ENCODE peak calls at places on chromosomes 5 and 9, in eight cellular contexts. One of them, this sample, is unnamed.

GRCh38 chr5:61429906-61430305 is 97.8 kb downstream of the ZSWIM6 start:
- DNase-seq in heart left ventricle: no peak
- DNase-seq in thyroid gland: no peak
- DNase-seq in left ventricle myocardium inferior: no peak
- DNase-seq in fibroblast of pulmonary artery: no peak
- DNase-seq in brain microvascular endothelial cell: no peak
- DNase-seq in fibroblast of lung: no peak
- DNase-seq in fibroblast of mammary gland: no peak
- DNase-seq in this sample: no peak

GRCh38 chr5:179840766-179841165 is 17.9 kb downstream of the MRNIP start:
- DNase-seq in heart left ventricle: no peak
- DNase-seq in thyroid gland: no peak
- DNase-seq in brain microvascular endothelial cell: no peak
- DNase-seq in fibroblast of lung: no peak
- DNase-seq in fibroblast of mammary gland: no peak
- DNase-seq in left ventricle myocardium inferior: no peak
- DNase-seq in fibroblast of pulmonary artery: no peak
- DNase-seq in this sample: no peak

GRCh38 chr9:136095028-136095494 is at the start of gene NACC2:
- DNase-seq in fibroblast of lung: peak
- DNase-seq in fibroblast of mammary gland: peak
- DNase-seq in fibroblast of pulmonary artery: peak
- DNase-seq in left ventricle myocardium inferior: peak
- DNase-seq in heart left ventricle: peak
- DNase-seq in thyroid gland: peak
- DNase-seq in brain microvascular endothelial cell: peak
- DNase-seq in this sample: no peak

GRCh38 chr5:131633830-131634229 is 1.2 kb downstream of the RAPGEF6 start:
- DNase-seq in left ventricle myocardium inferior: no peak
- DNase-seq in thyroid gland: no peak
- DNase-seq in heart left ventricle: no peak
- DNase-seq in fibroblast of lung: no peak
- DNase-seq in brain microvascular endothelial cell: no peak
- DNase-seq in fibroblast of mammary gland: no peak
- DNase-seq in fibroblast of pulmonary artery: no peak
- DNase-seq in this sample: no peak

GRCh38 chr9:35306281-35306680 is 144.5 kb downstream of the UNC13B start:
- DNase-seq in fibroblast of pulmonary artery: no peak
- DNase-seq in brain microvascular endothelial cell: peak
- DNase-seq in heart left ventricle: no peak
- DNase-seq in fibroblast of lung: peak
- DNase-seq in left ventricle myocardium inferior: no peak
- DNase-seq in fibroblast of mammary gland: peak
- DNase-seq in thyroid gland: no peak
- DNase-seq in this sample: no peak

GRCh38 chr9:80091526-80091925 is 519.8 kb downstream of the TLE4 start:
- DNase-seq in fibroblast of mammary gland: no peak
- DNase-seq in fibroblast of pulmonary artery: no peak
- DNase-seq in heart left ventricle: no peak
- DNase-seq in brain microvascular endothelial cell: no peak
- DNase-seq in fibroblast of lung: no peak
- DNase-seq in thyroid gland: no peak
- DNase-seq in left ventricle myocardium inferior: no peak
- DNase-seq in this sample: no peak

GRCh38 chr9:135992486-135993408 is 31.6 kb upstream of the UBAC1 start:
- DNase-seq in fibroblast of lung: peak
- DNase-seq in left ventricle myocardium inferior: peak
- DNase-seq in brain microvascular endothelial cell: peak
- DNase-seq in thyroid gland: peak
- DNase-seq in heart left ventricle: peak
- DNase-seq in fibroblast of mammary gland: peak
- DNase-seq in fibroblast of pulmonary artery: peak
- DNase-seq in this sample: no peak

GRCh38 chr9:94855919-94856318 is 129.4 kb downstream of the AOPEP start:
- DNase-seq in brain microvascular endothelial cell: no peak
- DNase-seq in thyroid gland: no peak
- DNase-seq in fibroblast of pulmonary artery: no peak
- DNase-seq in left ventricle myocardium inferior: no peak
- DNase-seq in fibroblast of lung: peak
- DNase-seq in heart left ventricle: no peak
- DNase-seq in fibroblast of mammary gland: no peak
- DNase-seq in this sample: no peak

GRCh38 chr9:133643978-133644760 is 8.0 kb downstream of the DBH start:
- DNase-seq in thyroid gland: no peak
- DNase-seq in brain microvascular endothelial cell: no peak
- DNase-seq in left ventricle myocardium inferior: no peak
- DNase-seq in fibroblast of lung: no peak
- DNase-seq in fibroblast of mammary gland: no peak
- DNase-seq in heart left ventricle: no peak
- DNase-seq in fibroblast of pulmonary artery: no peak
- DNase-seq in this sample: no peak

GRCh38 chr9:134384811-134385479 is 58.7 kb downstream of the RXRA start:
- DNase-seq in fibroblast of pulmonary artery: no peak
- DNase-seq in heart left ventricle: no peak
- DNase-seq in thyroid gland: no peak
- DNase-seq in fibroblast of lung: peak
- DNase-seq in left ventricle myocardium inferior: no peak
- DNase-seq in brain microvascular endothelial cell: no peak
- DNase-seq in fibroblast of mammary gland: no peak
- DNase-seq in this sample: no peak

GRCh38 chr5:75020016-75020656 is 32.2 kb downstream of the GCNT4 start:
- DNase-seq in heart left ventricle: no peak
- DNase-seq in fibroblast of mammary gland: no peak
- DNase-seq in fibroblast of pulmonary artery: no peak
- DNase-seq in fibroblast of lung: no peak
- DNase-seq in brain microvascular endothelial cell: no peak
- DNase-seq in thyroid gland: no peak
- DNase-seq in left ventricle myocardium inferior: no peak
- DNase-seq in this sample: peak

GRCh38 chr9:6590329-6590728 is 55.2 kb downstream of the GLDC start:
- DNase-seq in fibroblast of lung: no peak
- DNase-seq in fibroblast of mammary gland: no peak
- DNase-seq in brain microvascular endothelial cell: no peak
- DNase-seq in left ventricle myocardium inferior: no peak
- DNase-seq in thyroid gland: no peak
- DNase-seq in fibroblast of pulmonary artery: no peak
- DNase-seq in heart left ventricle: no peak
- DNase-seq in this sample: no peak

GRCh38 chr9:5085993-5086392 is 99.4 kb downstream of the INSL6 start:
- DNase-seq in fibroblast of lung: no peak
- DNase-seq in fibroblast of pulmonary artery: no peak
- DNase-seq in brain microvascular endothelial cell: no peak
- DNase-seq in thyroid gland: no peak
- DNase-seq in fibroblast of mammary gland: no peak
- DNase-seq in heart left ventricle: no peak
- DNase-seq in left ventricle myocardium inferior: no peak
- DNase-seq in this sample: no peak

GRCh38 chr5:151158287-151158661 is 695 bp upstream of the ANXA6 start:
- DNase-seq in left ventricle myocardium inferior: no peak
- DNase-seq in thyroid gland: peak
- DNase-seq in fibroblast of pulmonary artery: no peak
- DNase-seq in heart left ventricle: no peak
- DNase-seq in fibroblast of mammary gland: no peak
- DNase-seq in brain microvascular endothelial cell: peak
- DNase-seq in fibroblast of lung: peak
- DNase-seq in this sample: no peak

GRCh38 chr9:122816163-122816867 is 12.1 kb downstream of the PDCL start:
- DNase-seq in brain microvascular endothelial cell: peak
- DNase-seq in fibroblast of pulmonary artery: no peak
- DNase-seq in left ventricle myocardium inferior: peak
- DNase-seq in thyroid gland: peak
- DNase-seq in heart left ventricle: no peak
- DNase-seq in fibroblast of lung: no peak
- DNase-seq in fibroblast of mammary gland: no peak
- DNase-seq in this sample: no peak

GRCh38 chr5:173848986-173849596 is 39.1 kb upstream of the CPEB4 start:
- DNase-seq in left ventricle myocardium inferior: no peak
- DNase-seq in brain microvascular endothelial cell: no peak
- DNase-seq in heart left ventricle: no peak
- DNase-seq in fibroblast of lung: no peak
- DNase-seq in thyroid gland: no peak
- DNase-seq in fibroblast of mammary gland: peak
- DNase-seq in fibroblast of pulmonary artery: no peak
- DNase-seq in this sample: no peak

GRCh38 chr9:121857941-121858340 is 206.5 kb downstream of the DAB2IP start:
- DNase-seq in thyroid gland: no peak
- DNase-seq in fibroblast of pulmonary artery: no peak
- DNase-seq in heart left ventricle: no peak
- DNase-seq in brain microvascular endothelial cell: no peak
- DNase-seq in fibroblast of lung: no peak
- DNase-seq in left ventricle myocardium inferior: no peak
- DNase-seq in fibroblast of mammary gland: no peak
- DNase-seq in this sample: no peak

GRCh38 chr5:39100851-39101396 is 26.7 kb upstream of the RICTOR start:
- DNase-seq in left ventricle myocardium inferior: no peak
- DNase-seq in fibroblast of pulmonary artery: peak
- DNase-seq in fibroblast of lung: peak
- DNase-seq in brain microvascular endothelial cell: peak
- DNase-seq in fibroblast of mammary gland: peak
- DNase-seq in heart left ventricle: no peak
- DNase-seq in thyroid gland: no peak
- DNase-seq in this sample: no peak

GRCh38 chr9:79263666-79264460 is 307.9 kb upstream of the TLE4 start:
- DNase-seq in fibroblast of lung: peak
- DNase-seq in brain microvascular endothelial cell: peak
- DNase-seq in fibroblast of pulmonary artery: no peak
- DNase-seq in left ventricle myocardium inferior: peak
- DNase-seq in heart left ventricle: no peak
- DNase-seq in thyroid gland: no peak
- DNase-seq in fibroblast of mammary gland: no peak
- DNase-seq in this sample: no peak

GRCh38 chr9:9764821-9765220 is 848.0 kb downstream of the PTPRD start:
- DNase-seq in fibroblast of pulmonary artery: peak
- DNase-seq in fibroblast of mammary gland: no peak
- DNase-seq in fibroblast of lung: peak
- DNase-seq in thyroid gland: no peak
- DNase-seq in heart left ventricle: no peak
- DNase-seq in left ventricle myocardium inferior: no peak
- DNase-seq in brain microvascular endothelial cell: peak
- DNase-seq in this sample: no peak

GRCh38 chr5:54022156-54022685 is 288.2 kb downstream of the ARL15 start:
- DNase-seq in fibroblast of pulmonary artery: no peak
- DNase-seq in left ventricle myocardium inferior: no peak
- DNase-seq in thyroid gland: no peak
- DNase-seq in heart left ventricle: no peak
- DNase-seq in fibroblast of mammary gland: no peak
- DNase-seq in fibroblast of lung: no peak
- DNase-seq in brain microvascular endothelial cell: no peak
- DNase-seq in this sample: no peak

GRCh38 chr5:61496406-61497307 is 164.6 kb downstream of the ZSWIM6 start:
- DNase-seq in fibroblast of lung: peak
- DNase-seq in fibroblast of mammary gland: peak
- DNase-seq in brain microvascular endothelial cell: no peak
- DNase-seq in heart left ventricle: no peak
- DNase-seq in left ventricle myocardium inferior: no peak
- DNase-seq in thyroid gland: no peak
- DNase-seq in fibroblast of pulmonary artery: peak
- DNase-seq in this sample: peak

DNA sequence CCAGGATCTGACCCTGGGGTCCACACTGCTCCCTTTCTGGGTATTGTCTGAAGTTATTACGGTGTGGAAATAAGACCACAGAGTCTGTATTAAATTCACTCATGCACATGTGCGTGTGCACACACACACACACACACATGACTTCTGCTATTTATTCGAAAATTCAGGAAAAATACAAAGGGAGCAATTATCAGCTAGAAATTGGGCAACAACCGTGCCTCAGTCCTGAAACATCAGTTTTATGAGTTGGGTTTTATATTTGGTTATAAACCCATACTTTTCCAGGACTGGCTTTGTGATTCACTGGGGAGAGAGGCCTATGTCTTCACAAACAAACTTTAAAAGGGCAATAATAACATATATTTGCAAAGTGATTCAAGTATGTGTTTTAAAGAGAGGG is 90.2 kb downstream of the ANGPTL2 start:
- DNase-seq in thyroid gland: no peak
- DNase-seq in brain microvascular endothelial cell: no peak
- DNase-seq in left ventricle myocardium inferior: no peak
- DNase-seq in fibroblast of mammary gland: no peak
- DNase-seq in heart left ventricle: no peak
- DNase-seq in fibroblast of lung: no peak
- DNase-seq in fibroblast of pulmonary artery: no peak
- DNase-seq in this sample: no peak
- TF ChIP-seq CTCF in thyroid gland: no peak
- TF ChIP-seq CTCF in brain microvascular endothelial cell: no peak
- TF ChIP-seq CTCF in left ventricle myocardium inferior: no peak
- TF ChIP-seq CTCF in fibroblast of mammary gland: no peak
- TF ChIP-seq CTCF in heart left ventricle: no peak
- TF ChIP-seq CTCF in fibroblast of lung: no peak
- TF ChIP-seq CTCF in fibroblast of pulmonary artery: no peak
- TF ChIP-seq CTCF in this sample: no peak

GRCh38 chr9:73805853-73806458 is 654.3 kb downstream of the ANXA1 start:
- DNase-seq in brain microvascular endothelial cell: no peak
- DNase-seq in fibroblast of lung: no peak
- DNase-seq in left ventricle myocardium inferior: no peak
- DNase-seq in thyroid gland: no peak
- DNase-seq in heart left ventricle: no peak
- DNase-seq in fibroblast of mammary gland: peak
- DNase-seq in fibroblast of pulmonary artery: no peak
- DNase-seq in this sample: no peak
- H3K4me3 ChIP-seq in brain microvascular endothelial cell: no peak
- H3K4me3 ChIP-seq in fibroblast of lung: no peak
- H3K4me3 ChIP-seq in left ventricle myocardium inferior: no peak
- H3K4me3 ChIP-seq in thyroid gland: no peak
- H3K4me3 ChIP-seq in heart left ventricle: no peak
- H3K4me3 ChIP-seq in fibroblast of mammary gland: no peak
- H3K4me3 ChIP-seq in fibroblast of pulmonary artery: no peak
- H3K4me3 ChIP-seq in this sample: no peak

GRCh38 chr5:14665949-14666741 is 1.6 kb downstream of the OTULIN start:
- DNase-seq in fibroblast of mammary gland: peak
- DNase-seq in fibroblast of lung: peak
- DNase-seq in fibroblast of pulmonary artery: peak
- DNase-seq in left ventricle myocardium inferior: no peak
- DNase-seq in brain microvascular endothelial cell: no peak
- DNase-seq in thyroid gland: no peak
- DNase-seq in heart left ventricle: no peak
- DNase-seq in this sample: no peak
- TF ChIP-seq CTCF in fibroblast of mammary gland: no peak
- TF ChIP-seq CTCF in fibroblast of lung: no peak
- TF ChIP-seq CTCF in fibroblast of pulmonary artery: peak
- TF ChIP-seq CTCF in left ventricle myocardium inferior: peak
- TF ChIP-seq CTCF in brain microvascular endothelial cell: peak
- TF ChIP-seq CTCF in thyroid gland: no peak
- TF ChIP-seq CTCF in heart left ventricle: no peak
- TF ChIP-seq CTCF in this sample: no peak

DNA sequence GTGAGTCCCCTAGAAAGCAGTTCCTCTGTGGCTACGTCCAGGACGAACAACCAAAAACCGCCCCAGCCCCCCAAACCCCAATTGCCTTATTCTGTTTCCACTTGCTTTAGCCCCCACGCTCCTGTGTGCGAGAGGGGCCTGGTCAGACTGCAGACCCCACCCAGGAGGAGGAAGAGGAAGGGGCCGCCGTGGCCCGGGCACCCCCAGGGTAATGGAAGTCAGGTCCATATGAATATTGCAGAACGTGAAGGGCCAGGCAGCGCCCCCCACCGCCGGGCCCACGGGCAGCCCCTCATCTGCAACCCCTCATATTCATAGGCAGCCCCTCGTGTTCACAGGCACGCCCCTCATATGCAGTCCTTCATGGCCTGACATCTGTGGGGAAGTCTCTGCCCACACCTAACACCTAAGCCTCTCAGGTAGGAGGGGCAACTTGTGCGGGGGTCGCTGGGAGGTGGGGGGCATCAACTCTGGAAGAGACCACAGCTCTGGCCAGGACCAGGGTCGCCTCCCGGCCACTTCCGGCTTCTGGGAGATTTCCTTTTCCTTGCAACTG is 37.7 kb upstream of the PLEKHG4B start:
- DNase-seq in brain microvascular endothelial cell: no peak
- DNase-seq in thyroid gland: no peak
- DNase-seq in fibroblast of lung: no peak
- DNase-seq in heart left ventricle: no peak
- DNase-seq in fibroblast of mammary gland: no peak
- DNase-seq in left ventricle myocardium inferior: no peak
- DNase-seq in fibroblast of pulmonary artery: no peak
- DNase-seq in this sample: no peak
- H3K4me3 ChIP-seq in brain microvascular endothelial cell: peak
- H3K4me3 ChIP-seq in thyroid gland: peak
- H3K4me3 ChIP-seq in fibroblast of lung: peak
- H3K4me3 ChIP-seq in heart left ventricle: peak
- H3K4me3 ChIP-seq in fibroblast of mammary gland: no peak
- H3K4me3 ChIP-seq in left ventricle myocardium inferior: peak
- H3K4me3 ChIP-seq in fibroblast of pulmonary artery: peak
- H3K4me3 ChIP-seq in this sample: peak

This sample was measured in LNCaP clone FGC.